ENCODE peak calls at places on chromosomes 12 and 14, in ten cellular contexts. One of them, this sample, is unnamed.

GRCh38 chr12:131507094-131507493 is 203.8 kb upstream of the SFSWAP start:
- DNase-seq in M059J: no peak
- DNase-seq in left colon: no peak
- DNase-seq in activated CD8-positive, alpha-beta T cell treated with anti-CD3 and anti-CD28 coated beads, Interleukin-2, amount 10 ng/mL, durations not matched to agents 7 days and 5 days: no peak
- DNase-seq in NCI-H774: no peak
- DNase-seq in T-helper 2 cell: no peak
- DNase-seq in substantia nigra: no peak
- DNase-seq in HEK293T: no peak
- DNase-seq in GM20000: no peak
- DNase-seq in EL: no peak
- DNase-seq in this sample: no peak

GRCh38 chr12:31324116-31324844 is 1.7 kb downstream of the SINHCAF start:
- DNase-seq in EL: peak
- DNase-seq in activated CD8-positive, alpha-beta T cell treated with anti-CD3 and anti-CD28 coated beads, Interleukin-2, amount 10 ng/mL, durations not matched to agents 7 days and 5 days: peak
- DNase-seq in GM20000: peak
- DNase-seq in left colon: peak
- DNase-seq in M059J: peak
- DNase-seq in HEK293T: peak
- DNase-seq in NCI-H774: peak
- DNase-seq in substantia nigra: no peak
- DNase-seq in T-helper 2 cell: peak
- DNase-seq in this sample: peak

GRCh38 chr12:95621725-95622124 is 70.4 kb upstream of the USP44 start:
- DNase-seq in EL: no peak
- DNase-seq in activated CD8-positive, alpha-beta T cell treated with anti-CD3 and anti-CD28 coated beads, Interleukin-2, amount 10 ng/mL, durations not matched to agents 7 days and 5 days: no peak
- DNase-seq in NCI-H774: no peak
- DNase-seq in GM20000: no peak
- DNase-seq in substantia nigra: no peak
- DNase-seq in M059J: no peak
- DNase-seq in left colon: no peak
- DNase-seq in HEK293T: no peak
- DNase-seq in T-helper 2 cell: no peak
- DNase-seq in this sample: no peak

GRCh38 chr14:34302654-34303053 is 159.4 kb downstream of the SPTSSA start:
- DNase-seq in HEK293T: no peak
- DNase-seq in EL: no peak
- DNase-seq in GM20000: no peak
- DNase-seq in activated CD8-positive, alpha-beta T cell treated with anti-CD3 and anti-CD28 coated beads, Interleukin-2, amount 10 ng/mL, durations not matched to agents 7 days and 5 days: no peak
- DNase-seq in T-helper 2 cell: no peak
- DNase-seq in left colon: peak
- DNase-seq in M059J: no peak
- DNase-seq in substantia nigra: no peak
- DNase-seq in NCI-H774: no peak
- DNase-seq in this sample: no peak

GRCh38 chr12:62629971-62630739 is 163.5 kb downstream of the MON2 start:
- DNase-seq in activated CD8-positive, alpha-beta T cell treated with anti-CD3 and anti-CD28 coated beads, Interleukin-2, amount 10 ng/mL, durations not matched to agents 7 days and 5 days: no peak
- DNase-seq in M059J: no peak
- DNase-seq in T-helper 2 cell: no peak
- DNase-seq in HEK293T: no peak
- DNase-seq in EL: no peak
- DNase-seq in substantia nigra: no peak
- DNase-seq in NCI-H774: no peak
- DNase-seq in GM20000: no peak
- DNase-seq in left colon: no peak
- DNase-seq in this sample: peak

GRCh38 chr12:52231305-52232232 is 1.5 kb upstream of the KRT7 start:
- DNase-seq in EL: no peak
- DNase-seq in left colon: peak
- DNase-seq in T-helper 2 cell: no peak
- DNase-seq in activated CD8-positive, alpha-beta T cell treated with anti-CD3 and anti-CD28 coated beads, Interleukin-2, amount 10 ng/mL, durations not matched to agents 7 days and 5 days: no peak
- DNase-seq in substantia nigra: no peak
- DNase-seq in HEK293T: no peak
- DNase-seq in M059J: no peak
- DNase-seq in GM20000: no peak
- DNase-seq in NCI-H774: no peak
- DNase-seq in this sample: no peak

GRCh38 chr12:94851396-94852025 is 152.0 kb downstream of the NDUFA12 start:
- DNase-seq in HEK293T: no peak
- DNase-seq in left colon: no peak
- DNase-seq in GM20000: no peak
- DNase-seq in NCI-H774: no peak
- DNase-seq in EL: no peak
- DNase-seq in activated CD8-positive, alpha-beta T cell treated with anti-CD3 and anti-CD28 coated beads, Interleukin-2, amount 10 ng/mL, durations not matched to agents 7 days and 5 days: no peak
- DNase-seq in substantia nigra: no peak
- DNase-seq in T-helper 2 cell: no peak
- DNase-seq in M059J: no peak
- DNase-seq in this sample: no peak

GRCh38 chr14:21219120-21219519 is 50.1 kb downstream of the HNRNPC start:
- DNase-seq in left colon: no peak
- DNase-seq in substantia nigra: no peak
- DNase-seq in activated CD8-positive, alpha-beta T cell treated with anti-CD3 and anti-CD28 coated beads, Interleukin-2, amount 10 ng/mL, durations not matched to agents 7 days and 5 days: no peak
- DNase-seq in M059J: no peak
- DNase-seq in EL: no peak
- DNase-seq in GM20000: no peak
- DNase-seq in HEK293T: no peak
- DNase-seq in NCI-H774: no peak
- DNase-seq in T-helper 2 cell: no peak
- DNase-seq in this sample: no peak

GRCh38 chr14:55359307-55359706 is 52.3 kb downstream of the ATG14 start:
- DNase-seq in GM20000: no peak
- DNase-seq in left colon: no peak
- DNase-seq in EL: no peak
- DNase-seq in activated CD8-positive, alpha-beta T cell treated with anti-CD3 and anti-CD28 coated beads, Interleukin-2, amount 10 ng/mL, durations not matched to agents 7 days and 5 days: no peak
- DNase-seq in M059J: no peak
- DNase-seq in HEK293T: no peak
- DNase-seq in NCI-H774: no peak
- DNase-seq in substantia nigra: no peak
- DNase-seq in T-helper 2 cell: no peak
- DNase-seq in this sample: no peak

GRCh38 chr12:116426391-116427136 is 132.6 kb upstream of the MAP1LC3B2 start:
- DNase-seq in left colon: no peak
- DNase-seq in GM20000: no peak
- DNase-seq in HEK293T: peak
- DNase-seq in NCI-H774: no peak
- DNase-seq in T-helper 2 cell: no peak
- DNase-seq in activated CD8-positive, alpha-beta T cell treated with anti-CD3 and anti-CD28 coated beads, Interleukin-2, amount 10 ng/mL, durations not matched to agents 7 days and 5 days: no peak
- DNase-seq in substantia nigra: no peak
- DNase-seq in EL: peak
- DNase-seq in M059J: peak
- DNase-seq in this sample: no peak

GRCh38 chr12:77954156-77954555 is 123.5 kb downstream of the NAV3 start:
- DNase-seq in GM20000: no peak
- DNase-seq in NCI-H774: no peak
- DNase-seq in left colon: no peak
- DNase-seq in T-helper 2 cell: no peak
- DNase-seq in activated CD8-positive, alpha-beta T cell treated with anti-CD3 and anti-CD28 coated beads, Interleukin-2, amount 10 ng/mL, durations not matched to agents 7 days and 5 days: no peak
- DNase-seq in EL: no peak
- DNase-seq in substantia nigra: no peak
- DNase-seq in HEK293T: no peak
- DNase-seq in M059J: no peak
- DNase-seq in this sample: no peak

GRCh38 chr12:67482751-67483661 is 165.5 kb upstream of the DYRK2 start:
- DNase-seq in EL: peak
- DNase-seq in activated CD8-positive, alpha-beta T cell treated with anti-CD3 and anti-CD28 coated beads, Interleukin-2, amount 10 ng/mL, durations not matched to agents 7 days and 5 days: peak
- DNase-seq in HEK293T: no peak
- DNase-seq in GM20000: peak
- DNase-seq in left colon: peak
- DNase-seq in NCI-H774: peak
- DNase-seq in M059J: peak
- DNase-seq in T-helper 2 cell: no peak
- DNase-seq in substantia nigra: peak
- DNase-seq in this sample: peak

GRCh38 chr12:49340971-49341776 is 4.2 kb upstream of the C1QL4 start:
- DNase-seq in HEK293T: no peak
- DNase-seq in GM20000: no peak
- DNase-seq in EL: no peak
- DNase-seq in left colon: no peak
- DNase-seq in M059J: no peak
- DNase-seq in substantia nigra: no peak
- DNase-seq in T-helper 2 cell: no peak
- DNase-seq in NCI-H774: no peak
- DNase-seq in activated CD8-positive, alpha-beta T cell treated with anti-CD3 and anti-CD28 coated beads, Interleukin-2, amount 10 ng/mL, durations not matched to agents 7 days and 5 days: no peak
- DNase-seq in this sample: no peak

GRCh38 chr14:97138801-97139200 is 341.6 kb downstream of the VRK1 start:
- DNase-seq in GM20000: no peak
- DNase-seq in NCI-H774: no peak
- DNase-seq in T-helper 2 cell: no peak
- DNase-seq in substantia nigra: no peak
- DNase-seq in activated CD8-positive, alpha-beta T cell treated with anti-CD3 and anti-CD28 coated beads, Interleukin-2, amount 10 ng/mL, durations not matched to agents 7 days and 5 days: no peak
- DNase-seq in left colon: no peak
- DNase-seq in M059J: peak
- DNase-seq in HEK293T: peak
- DNase-seq in EL: no peak
- DNase-seq in this sample: no peak

GRCh38 chr14:104090071-104090748 is 4.7 kb downstream of the ASPG start:
- DNase-seq in NCI-H774: no peak
- DNase-seq in activated CD8-positive, alpha-beta T cell treated with anti-CD3 and anti-CD28 coated beads, Interleukin-2, amount 10 ng/mL, durations not matched to agents 7 days and 5 days: no peak
- DNase-seq in T-helper 2 cell: peak
- DNase-seq in EL: no peak
- DNase-seq in substantia nigra: no peak
- DNase-seq in left colon: peak
- DNase-seq in GM20000: no peak
- DNase-seq in HEK293T: no peak
- DNase-seq in M059J: no peak
- DNase-seq in this sample: no peak

GRCh38 chr12:67222302-67222701 is 46.9 kb upstream of the CAND1 start:
- DNase-seq in NCI-H774: peak
- DNase-seq in GM20000: no peak
- DNase-seq in T-helper 2 cell: no peak
- DNase-seq in substantia nigra: no peak
- DNase-seq in EL: peak
- DNase-seq in HEK293T: peak
- DNase-seq in activated CD8-positive, alpha-beta T cell treated with anti-CD3 and anti-CD28 coated beads, Interleukin-2, amount 10 ng/mL, durations not matched to agents 7 days and 5 days: no peak
- DNase-seq in M059J: peak
- DNase-seq in left colon: no peak
- DNase-seq in this sample: peak

GRCh38 chr12:120669055-120669828 is 17.7 kb upstream of the MLEC start:
- DNase-seq in activated CD8-positive, alpha-beta T cell treated with anti-CD3 and anti-CD28 coated beads, Interleukin-2, amount 10 ng/mL, durations not matched to agents 7 days and 5 days: no peak
- DNase-seq in EL: peak
- DNase-seq in NCI-H774: no peak
- DNase-seq in substantia nigra: no peak
- DNase-seq in left colon: peak
- DNase-seq in T-helper 2 cell: no peak
- DNase-seq in HEK293T: no peak
- DNase-seq in GM20000: peak
- DNase-seq in M059J: peak
- DNase-seq in this sample: no peak

GRCh38 chr12:76560083-76560491 is 516 bp upstream of the OSBPL8 start:
- DNase-seq in T-helper 2 cell: no peak
- DNase-seq in NCI-H774: no peak
- DNase-seq in M059J: no peak
- DNase-seq in EL: no peak
- DNase-seq in GM20000: no peak
- DNase-seq in substantia nigra: no peak
- DNase-seq in activated CD8-positive, alpha-beta T cell treated with anti-CD3 and anti-CD28 coated beads, Interleukin-2, amount 10 ng/mL, durations not matched to agents 7 days and 5 days: no peak
- DNase-seq in left colon: no peak
- DNase-seq in HEK293T: no peak
- DNase-seq in this sample: no peak

GRCh38 chr14:80546056-80546854 is 335.0 kb upstream of the DIO2 start:
- DNase-seq in GM20000: no peak
- DNase-seq in activated CD8-positive, alpha-beta T cell treated with anti-CD3 and anti-CD28 coated beads, Interleukin-2, amount 10 ng/mL, durations not matched to agents 7 days and 5 days: no peak
- DNase-seq in NCI-H774: no peak
- DNase-seq in left colon: no peak
- DNase-seq in substantia nigra: no peak
- DNase-seq in HEK293T: no peak
- DNase-seq in T-helper 2 cell: no peak
- DNase-seq in M059J: no peak
- DNase-seq in EL: no peak
- DNase-seq in this sample: no peak

This sample was measured in NCI-H2081.